ENCODE peak calls at places on chromosome 16, in nine cellular contexts. Z is NCI-H2029; I is left ventricle myocardium inferior; C is NB4; Y is pancreas; N is iris pigment epithelial cell; K is stimulated activated CD8-positive, alpha-beta memory T cell treated with anti-CD3 and anti-CD28 coated beads, Interleukin-4, amount 100 ng/mL, for 1 hour; H is AML-193; F is hepatic stellate cell. P is an unnamed sample.

GRCh38 chr16:25023541-25023940 is 8.4 kb upstream of the ARHGAP17 start:
- DNase-seq in F (no peak), Z (no peak), I (no peak), N (no peak), K (no peak), Y (no peak), H (no peak), C (peak; percentile 70), P (no peak)

GRCh38 chr16:3983081-3983520 is 102.6 kb upstream of the CREBBP start:
- DNase-seq in Z (peak; percentile 76), I (peak; percentile 65), F (peak; percentile 78), N (peak; percentile 61), C (peak; percentile 54), H (no peak), K (no peak), Y (peak; percentile 79), P (peak; percentile 72)

GRCh38 chr16:2691491-2692248 is 9.3 kb downstream of the KCTD5 start:
- DNase-seq in H (no peak), F (no peak), Z (no peak), N (no peak), Y (peak; percentile 44), C (no peak), I (peak; percentile 49), K (no peak), P (peak; percentile 59)

GRCh38 chr16:71919033-71919432 is 23.7 kb downstream of the IST1 start:
- DNase-seq in F (no peak), K (no peak), N (no peak), I (no peak), H (peak; percentile 75), Z (no peak), Y (no peak), C (peak; percentile 79), P (no peak)

GRCh38 chr16:31427441-31428276 is 501 bp downstream of the COX6A2 start:
- DNase-seq in N (no peak), K (peak; percentile 52), I (peak; percentile 70), Y (peak; percentile 78), Z (no peak), F (peak; percentile 83), C (no peak), H (no peak), P (peak; percentile 89)

GRCh38 chr16:1046271-1046955 is 26.1 kb upstream of the SSTR5 start:
- DNase-seq in C (no peak), Y (no peak), K (no peak), I (no peak), F (no peak), N (no peak), H (no peak), Z (no peak), P (no peak)

GRCh38 chr16:30068750-30069574 is 3.4 kb downstream of the ALDOA start:
- DNase-seq in F (no peak), H (no peak), Z (no peak), N (no peak), K (peak; percentile 34), Y (peak; percentile 35), I (no peak), C (peak; percentile 60), P (no peak)

GRCh38 chr16:305916-306315 is 23.0 kb downstream of the PDIA2 start:
- DNase-seq in N (no peak), I (no peak), Z (no peak), Y (no peak), K (no peak), F (no peak), C (no peak), H (no peak), P (no peak)

GRCh38 chr16:79593074-79593531 is 7.4 kb downstream of the MAF start:
- DNase-seq in H (no peak), Y (no peak), F (no peak), C (no peak), Z (no peak), I (no peak), K (no peak), N (no peak), P (no peak)

GRCh38 chr16:85557976-85558589 is 55.0 kb upstream of the GSE1 start:
- DNase-seq in F (peak; percentile 42), K (no peak), Z (peak; percentile 87), N (peak; percentile 19), C (no peak), Y (peak; percentile 59), I (no peak), H (no peak), P (peak; percentile 43)

GRCh38 chr16:67897231-67897630 is 4.2 kb downstream of the PSKH1 start:
- DNase-seq in Y (no peak), I (no peak), F (no peak), Z (no peak), N (peak; percentile 71), H (no peak), C (no peak), K (no peak), P (no peak)

GRCh38 chr16:27285676-27286196 is 17.2 kb upstream of the NSMCE1 start:
- DNase-seq in N (no peak), F (no peak), H (no peak), K (no peak), Y (no peak), I (no peak), C (peak; percentile 12), Z (no peak), P (peak; percentile 53)

GRCh38 chr16:29014561-29015029 is 29.7 kb downstream of the LAT start:
- DNase-seq in Y (no peak), F (no peak), K (no peak), H (no peak), C (no peak), I (no peak), Z (no peak), N (no peak), P (no peak)

GRCh38 chr16:15046692-15047376 is 9.0 kb downstream of the NTAN1 start:
- DNase-seq in N (no peak), I (no peak), H (no peak), Y (no peak), K (no peak), F (no peak), C (no peak), Z (no peak), P (no peak)

GRCh38 chr16:29899516-29900101 is at the start of gene SEZ6L2:
- DNase-seq in N (peak; percentile 96), Y (peak; percentile 87), I (peak; percentile 31), Z (peak; percentile 94), C (peak; percentile 66), F (peak; percentile 60), H (no peak), K (peak; percentile 58), P (peak; percentile 81)

GRCh38 chr16:79843145-79843544 is 242.6 kb upstream of the MAF start:
- DNase-seq in N (no peak), Z (no peak), I (no peak), H (no peak), C (no peak), F (no peak), K (no peak), Y (no peak), P (no peak)

GRCh38 chr16:84198401-84198800 is 7.4 kb downstream of the ADAD2 start:
- DNase-seq in Z (no peak), N (peak; percentile 64), C (peak; percentile 43), Y (no peak), K (no peak), I (no peak), H (no peak), F (peak; percentile 88), P (no peak)

GRCh38 chr16:84478172-84478948 is 26.1 kb downstream of the MEAK7 start:
- DNase-seq in K (no peak), Y (no peak), H (no peak), C (peak; percentile 18), Z (no peak), N (peak; percentile 81), I (no peak), F (peak; percentile 45), P (no peak)

GRCh38 chr16:10965440-10966039 is 21.2 kb downstream of the CLEC16A start:
- DNase-seq in I (no peak), K (no peak), Z (no peak), F (no peak), H (no peak), C (peak; percentile 45), N (no peak), Y (no peak), P (no peak)

GRCh38 chr16:47448830-47449575 is 11.9 kb downstream of the ITFG1 start:
- DNase-seq in K (no peak), Z (no peak), C (no peak), I (no peak), H (no peak), F (no peak), Y (no peak), N (no peak), P (no peak)

GRCh38 chr16:19851476-19851875 is 33.2 kb downstream of the GPRC5B start:
- DNase-seq in Y (no peak), I (no peak), F (no peak), Z (no peak), H (no peak), C (no peak), N (no peak), K (no peak), P (no peak)

GRCh38 chr16:31508706-31509523 is 724 bp upstream of the RUSF1 start:
- DNase-seq in I (no peak), K (no peak), C (no peak), F (no peak), Y (no peak), H (no peak), Z (no peak), N (peak; percentile 44), P (no peak)

GRCh38 chr16:2039286-2040030 is 8.2 kb downstream of the NTHL1 start:
- DNase-seq in Y (no peak), N (peak; percentile 48), Z (peak; percentile 78), I (peak; percentile 91), F (peak; percentile 98), H (no peak), C (no peak), K (no peak), P (peak; percentile 79)

GRCh38 chr16:46918905-46919792 is 35.0 kb downstream of the GPT2 start:
- DNase-seq in I (no peak), H (no peak), N (no peak), K (no peak), F (no peak), Z (peak; percentile 60), Y (peak; percentile 89), C (no peak), P (no peak)

GRCh38 chr16:81478876-81479496 is 34.4 kb downstream of the CMIP start:
- DNase-seq in Z (no peak), F (no peak), Y (peak; percentile 46), N (peak; percentile 79), I (peak; percentile 49), H (peak; percentile 82), C (peak; percentile 93), K (no peak), P (peak; percentile 85)

GRCh38 chr16:3242709-3243108 is 7.8 kb upstream of the ZNF200 start:
- DNase-seq in N (no peak), H (no peak), F (no peak), Z (no peak), Y (no peak), K (no peak), I (no peak), C (peak; percentile 83), P (no peak)

GRCh38 chr16:23420011-23420410 is 33.0 kb downstream of the COG7 start:
- DNase-seq in I (no peak), N (peak; percentile 72), F (peak; percentile 35), Z (no peak), C (no peak), K (no peak), Y (no peak), H (no peak), P (no peak)

GRCh38 chr16:66578596-66579531 is at the start of gene CMTM2:
- DNase-seq in C (no peak), Z (no peak), K (no peak), F (no peak), H (no peak), I (no peak), N (no peak), Y (no peak), P (no peak)

GRCh38 chr16:2237552-2238395 is 1.5 kb downstream of the DNASE1L2 start:
- DNase-seq in N (no peak), K (no peak), H (no peak), C (no peak), Y (no peak), I (no peak), Z (no peak), F (no peak), P (no peak)

GRCh38 chr16:85755929-85756768 is 5.3 kb upstream of the C16orf74 start:
- DNase-seq in I (no peak), Y (no peak), H (no peak), N (no peak), C (no peak), K (no peak), F (no peak), Z (no peak), P (no peak)

GRCh38 chr16:51900221-51900780 is 646.6 kb downstream of the TOX3 start:
- DNase-seq in F (no peak), I (no peak), N (no peak), Z (no peak), K (no peak), C (no peak), Y (no peak), H (no peak), P (no peak)